ENCODE peak calls at places on chromosomes 13 and 19, in six cellular contexts. M is stimulated activated CD8-positive, alpha-beta memory T cell treated with anti-CD3 and anti-CD28 coated beads, Interleukin-15, amount 100 ng/mL, for 4 hours; U is T-helper 17 cell; S is astrocyte of the cerebellum; P is fibroblast of mammary gland; W is KG1. H is an unnamed sample.

GRCh38 chr13:41411536-41411935 is 45.8 kb upstream of the RGCC start:
- DNase-seq in M (no peak), U (no peak), S (peak), P (peak), W (no peak), H (no peak)

GRCh38 chr19:5697022-5697889 is 7.2 kb downstream of the RPL36 start:
- DNase-seq in M (no peak), U (no peak), S (no peak), P (no peak), W (no peak), H (no peak)

GRCh38 chr19:6048348-6048747 is 62.0 kb downstream of the RFX2 start:
- DNase-seq in M (no peak), U (no peak), S (no peak), P (no peak), W (no peak), H (no peak)

GRCh38 chr13:29434217-29434940 is 161.1 kb downstream of the SLC7A1 start:
- DNase-seq in M (no peak), U (no peak), S (no peak), P (no peak), W (no peak), H (no peak)

GRCh38 chr13:33797622-33798021 is 20.3 kb upstream of the RFC3 start:
- DNase-seq in M (no peak), U (no peak), S (peak), P (peak), W (no peak), H (no peak)

GRCh38 chr19:16527971-16528521 is 14.2 kb downstream of the CHERP start:
- DNase-seq in M (no peak), U (no peak), S (no peak), P (peak), W (no peak), H (no peak)

GRCh38 chr13:97435297-97435682 is 1.3 kb downstream of the RAP2A start:
- DNase-seq in M (no peak), U (no peak), S (no peak), P (no peak), W (no peak), H (no peak)

GRCh38 chr13:93882086-93882651 is 597.3 kb downstream of the DCT start:
- DNase-seq in M (no peak), U (no peak), S (no peak), P (peak), W (no peak), H (no peak)

GRCh38 chr13:40665061-40665753 is 1.2 kb downstream of the FOXO1 start:
- DNase-seq in M (peak), U (no peak), S (no peak), P (no peak), W (no peak), H (no peak)